ENCODE peak calls at places on chromosomes 4 and X, in five cellular contexts. Y is GM20000, T is GM10248, J is upper lobe of right lung, Q is lower lobe of right lung. M is an unnamed sample.

GRCh38 chr4:8774071-8774470 is 97.6 kb downstream of the HMX1 start:
- DNase-seq in Q (peak; percentile 8), Y (no peak), J (peak; percentile 34), T (no peak), M (no peak)

GRCh38 chr4:52943644-52944043 is 81.5 kb downstream of the RASL11B start:
- DNase-seq in Y (no peak), T (no peak), J (no peak), Q (no peak), M (no peak)

GRCh38 chrX:118459494-118459893 is 36.1 kb upstream of the DOCK11 start:
- DNase-seq in Y (peak; percentile 27), J (no peak), T (peak; percentile 29), Q (no peak), M (peak; percentile 25)

GRCh38 chrX:848366-848765 is 217.8 kb downstream of the SHOX start:
- DNase-seq in J (no peak), Q (no peak), T (no peak), Y (no peak), M (no peak)

GRCh38 chr4:177907736-177908424 is 465.6 kb upstream of the AGA start:
- DNase-seq in Y (no peak), Q (no peak), T (no peak), J (no peak), M (no peak)

GRCh38 chr4:183657564-183657963 is 1.4 kb downstream of the RWDD4 start:
- DNase-seq in T (no peak), Y (no peak), J (no peak), Q (no peak), M (no peak)

GRCh38 chrX:74492720-74493201 is 71.5 kb downstream of the SLC16A2 start:
- DNase-seq in Y (no peak), J (no peak), T (no peak), Q (no peak), M (no peak)

GRCh38 chr4:76090241-76090691 is 15.8 kb downstream of the ART3 start:
- DNase-seq in Y (peak; percentile 31), Q (no peak), J (no peak), T (peak; percentile 41), M (peak; percentile 42)

GRCh38 chrX:48854898-48855297 is 19.5 kb upstream of the PCSK1N start:
- DNase-seq in Y (no peak), Q (no peak), J (no peak), T (no peak), M (no peak)

GRCh38 chrX:133185119-133185518 is 33.0 kb downstream of the TFDP3 start:
- DNase-seq in J (no peak), Q (no peak), T (no peak), Y (no peak), M (no peak)

GRCh38 chr4:8777320-8778196 is 94.1 kb downstream of the HMX1 start:
- DNase-seq in Q (peak; percentile 34), J (no peak), Y (no peak), T (no peak), M (no peak)

GRCh38 chr4:54197926-54198325 is 31.2 kb upstream of the PDGFRA start:
- DNase-seq in Q (no peak), J (no peak), Y (no peak), T (no peak), M (no peak)

GRCh38 chrX:69504626-69505612 is 793 bp downstream of the NALF2 start:
- DNase-seq in J (no peak), Y (no peak), T (no peak), Q (no peak), M (no peak)

GRCh38 chrX:51860679-51861078 is 32.7 kb upstream of the MAGED1 start:
- DNase-seq in J (no peak), Y (peak; percentile 5), Q (no peak), T (peak; percentile 6), M (peak; percentile 6)

GRCh38 chr4:183012862-183013855 is 85.9 kb upstream of the WWC2 start:
- DNase-seq in Y (no peak), Q (no peak), T (no peak), J (no peak), M (no peak)

GRCh38 chr4:61246003-61246402 is 45.9 kb downstream of the ADGRL3 start:
- DNase-seq in T (no peak), Q (no peak), Y (no peak), J (no peak), M (no peak)

GRCh38 chr4:140754918-140755810 is 1.0 kb downstream of the TBC1D9 start:
- DNase-seq in Q (no peak), J (no peak), Y (no peak), T (no peak), M (no peak)

GRCh38 chr4:140757220-140757607 is 1.0 kb upstream of the TBC1D9 start:
- DNase-seq in Y (no peak), Q (no peak), T (no peak), J (no peak), M (peak; percentile 20)

GRCh38 chr4:140752669-140753068 is 3.5 kb downstream of the TBC1D9 start:
- DNase-seq in T (no peak), J (no peak), Q (no peak), Y (no peak), M (no peak)

GRCh38 chr4:140755811-140756291 is 334 bp downstream of the TBC1D9 start:
- DNase-seq in Q (peak; percentile 73), T (peak; percentile 57), J (peak; percentile 82), Y (peak; percentile 70), M (peak; percentile 63)

DNA sequence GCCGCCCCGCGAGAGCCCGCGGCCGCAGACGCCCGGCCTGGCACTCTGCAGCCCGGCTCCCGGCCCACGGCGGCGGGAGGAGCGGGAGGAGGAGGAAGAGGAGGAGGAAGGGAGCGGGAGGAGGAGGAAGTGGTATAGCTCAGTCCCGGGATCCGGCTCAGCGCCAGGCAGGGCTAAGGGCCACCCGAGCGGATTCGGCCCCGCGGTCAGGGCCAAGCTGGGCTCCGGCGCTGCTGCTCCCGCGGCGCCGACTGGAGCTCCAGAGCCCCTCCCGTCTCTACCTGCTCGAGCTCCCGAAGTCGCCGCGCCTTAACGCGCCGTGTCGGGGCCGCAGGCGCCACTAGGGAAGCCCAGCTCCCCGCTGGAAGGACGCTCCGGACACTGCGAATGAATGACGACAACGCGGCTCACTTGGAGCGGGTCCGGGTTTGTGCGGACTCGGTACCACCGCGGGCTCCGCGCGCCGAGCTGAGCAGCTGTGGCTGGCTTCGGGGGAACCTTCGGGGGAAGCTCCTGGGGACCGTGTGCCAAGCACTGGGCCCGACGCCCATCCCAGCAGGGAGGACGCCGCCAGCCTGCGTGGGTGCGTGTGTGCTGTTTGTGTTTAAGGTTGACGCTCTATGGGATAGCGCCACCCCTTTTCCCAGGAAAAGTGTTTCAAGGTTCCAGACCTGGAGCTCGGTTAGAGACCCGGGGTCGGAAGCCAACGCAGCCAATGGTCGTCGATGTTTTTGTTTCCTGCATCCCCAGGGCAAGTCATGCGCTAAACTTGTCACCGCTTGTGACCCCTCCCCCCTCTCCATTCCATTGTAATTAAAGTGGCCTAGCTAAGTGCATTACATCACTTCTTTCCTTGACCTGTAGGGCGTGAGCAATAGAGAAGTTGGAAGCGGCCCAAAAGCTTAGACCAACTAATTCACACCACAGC is at the start of gene TBC1D9:
- DNase-seq in J (peak; percentile 92), T (peak; percentile 40), Y (peak; percentile 60), Q (peak; percentile 87), M (peak; percentile 39)
- TF ChIP-seq CTCF in J (no peak), T (no peak), Y (no peak), Q (no peak), M (no peak)

DNA sequence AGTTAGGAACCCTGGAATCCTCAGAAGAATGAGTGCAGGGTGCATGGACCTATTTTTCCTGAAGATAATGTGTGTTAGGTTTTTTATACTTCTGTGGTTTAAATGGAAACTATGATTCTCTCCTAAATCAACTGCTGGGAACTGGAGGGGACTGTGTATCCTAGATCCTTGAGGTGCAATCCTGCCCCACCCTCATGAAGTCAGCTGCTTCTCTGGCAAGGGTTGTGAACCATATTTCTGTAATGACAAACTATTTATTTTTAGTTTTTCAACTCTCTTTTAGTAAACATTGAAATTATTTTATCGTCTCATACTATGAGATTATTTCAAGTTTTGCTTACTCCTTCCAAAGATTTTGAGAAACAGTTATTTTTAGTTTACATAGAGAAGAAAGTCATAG is 25.8 kb upstream of the VEGFC start:
- DNase-seq in J (no peak), Y (no peak), T (no peak), Q (no peak), M (no peak)
- TF ChIP-seq CTCF in J (no peak), Y (no peak), T (no peak), Q (no peak), M (no peak)

GRCh38 chrX:115940888-115941332 is 229.6 kb upstream of the AGTR2 start:
- DNase-seq in Q (no peak), T (no peak), Y (no peak), J (no peak), M (peak; percentile 67)
- TF ChIP-seq CTCF in Q (no peak), T (peak; percentile 9), Y (no peak), J (no peak), M (peak; percentile 70)

GRCh38 chr4:26110493-26110892 is 196.5 kb downstream of the SMIM20 start:
- DNase-seq in T (no peak), Q (no peak), J (no peak), Y (no peak), M (no peak)

GRCh38 chr4:26104056-26104685 is 190.2 kb downstream of the SMIM20 start:
- DNase-seq in J (no peak), T (peak; percentile 21), Q (no peak), Y (peak; percentile 23), M (no peak)

GRCh38 chr4:26105372-26105771 is 191.4 kb downstream of the SMIM20 start:
- DNase-seq in T (no peak), J (no peak), Y (no peak), Q (no peak), M (no peak)

GRCh38 chr4:26105815-26106699 is 192.0 kb downstream of the SMIM20 start:
- DNase-seq in T (no peak), Y (no peak), J (no peak), Q (no peak), M (no peak)

DNA sequence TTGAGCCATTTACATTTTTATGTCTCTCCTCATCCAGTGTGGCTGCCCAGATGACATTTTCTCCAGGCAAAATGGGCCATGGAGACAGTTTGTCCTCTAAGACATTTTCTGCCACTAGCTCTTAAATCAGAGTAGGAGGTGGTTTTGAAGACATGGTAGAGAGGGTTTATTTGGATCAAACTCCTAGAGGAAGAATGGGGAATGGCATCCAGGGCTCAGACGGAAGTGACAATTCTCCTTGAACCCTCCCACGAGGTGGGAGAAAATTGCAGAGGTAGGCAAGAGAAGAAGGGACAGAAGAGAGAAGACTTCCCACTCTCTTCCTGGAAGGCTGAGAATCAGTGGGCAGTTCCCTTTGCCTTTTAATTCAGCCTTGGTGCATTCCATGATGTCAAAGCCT is 194.0 kb downstream of the SMIM20 start:
- DNase-seq in J (no peak), Y (no peak), Q (no peak), T (no peak), M (no peak)
- TF ChIP-seq CTCF in J (no peak), Y (no peak), Q (no peak), T (no peak), M (no peak)